ENCODE peak calls at places on chromosomes 7 and 10, in five cellular contexts. One of them, this sample, is unnamed.

GRCh38 chr10:96317067-96317833 is 13.0 kb downstream of the DNTT start:
- DNase-seq in sigmoid colon: no peak
- DNase-seq in suprapubic skin: no peak
- DNase-seq in A549: no peak
- DNase-seq in stomach: no peak
- DNase-seq in this sample: no peak

GRCh38 chr10:78981970-78982281 is 86.8 kb upstream of the ZMIZ1 start:
- DNase-seq in sigmoid colon: no peak
- DNase-seq in A549: no peak
- DNase-seq in suprapubic skin: no peak
- DNase-seq in stomach: no peak
- DNase-seq in this sample: no peak

GRCh38 chr7:33926535-33926934 is 21.2 kb downstream of the BMPER start:
- DNase-seq in stomach: no peak
- DNase-seq in suprapubic skin: no peak
- DNase-seq in A549: no peak
- DNase-seq in sigmoid colon: no peak
- DNase-seq in this sample: no peak

GRCh38 chr7:16846611-16847165 is 35.1 kb downstream of the AGR3 start:
- DNase-seq in sigmoid colon: no peak
- DNase-seq in stomach: no peak
- DNase-seq in A549: no peak
- DNase-seq in suprapubic skin: no peak
- DNase-seq in this sample: no peak

GRCh38 chr10:126904807-126905686 is at the start of gene DOCK1:
- DNase-seq in sigmoid colon: peak
- DNase-seq in stomach: peak
- DNase-seq in suprapubic skin: peak
- DNase-seq in A549: peak
- DNase-seq in this sample: peak

GRCh38 chr7:48042216-48042615 is 6.9 kb downstream of the C7orf57 start:
- DNase-seq in stomach: no peak
- DNase-seq in sigmoid colon: no peak
- DNase-seq in suprapubic skin: no peak
- DNase-seq in A549: no peak
- DNase-seq in this sample: no peak

GRCh38 chr10:131981429-131982184 is at the start of gene BNIP3:
- DNase-seq in A549: peak
- DNase-seq in suprapubic skin: peak
- DNase-seq in sigmoid colon: peak
- DNase-seq in stomach: peak
- DNase-seq in this sample: peak

GRCh38 chr7:44288381-44288685 is 37.1 kb downstream of the CAMK2B start:
- DNase-seq in sigmoid colon: no peak
- DNase-seq in stomach: peak
- DNase-seq in suprapubic skin: peak
- DNase-seq in A549: no peak
- DNase-seq in this sample: no peak

GRCh38 chr7:95865716-95866371 is 93.5 kb downstream of the DYNC1I1 start:
- DNase-seq in suprapubic skin: no peak
- DNase-seq in A549: no peak
- DNase-seq in sigmoid colon: no peak
- DNase-seq in stomach: no peak
- DNase-seq in this sample: no peak

GRCh38 chr10:77501846-77502251 is 135.8 kb downstream of the KCNMA1 start:
- DNase-seq in sigmoid colon: no peak
- DNase-seq in stomach: no peak
- DNase-seq in suprapubic skin: no peak
- DNase-seq in A549: no peak
- DNase-seq in this sample: no peak

GRCh38 chr10:49272251-49273081 is 26.5 kb upstream of the C10orf71 start:
- DNase-seq in A549: no peak
- DNase-seq in suprapubic skin: no peak
- DNase-seq in stomach: no peak
- DNase-seq in sigmoid colon: no peak
- DNase-seq in this sample: peak

DNA sequence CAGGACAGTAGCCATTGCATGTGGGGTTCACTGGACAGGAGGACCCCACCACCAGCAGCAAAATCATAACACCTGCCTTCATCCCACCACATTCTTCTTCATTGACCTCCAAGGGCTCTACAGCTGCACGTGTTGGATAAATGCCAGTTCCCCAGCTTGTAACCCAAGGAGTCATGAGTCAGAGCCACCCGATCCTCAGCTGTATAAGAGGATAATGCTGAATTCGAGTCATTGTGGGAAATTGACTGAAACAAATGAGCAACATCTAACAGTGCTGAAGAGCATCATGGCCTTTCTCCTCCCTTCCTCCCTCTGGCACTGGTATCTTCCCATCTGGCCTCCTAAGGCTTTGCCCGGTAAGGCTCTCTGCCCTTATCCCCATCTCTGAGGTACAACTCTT is 720.3 kb downstream of the GRID1 start:
- DNase-seq in sigmoid colon: no peak
- DNase-seq in A549: no peak
- DNase-seq in suprapubic skin: no peak
- DNase-seq in stomach: no peak
- DNase-seq in this sample: no peak
- TF ChIP-seq EP300 in sigmoid colon: no peak
- TF ChIP-seq EP300 in A549: no peak
- TF ChIP-seq EP300 in suprapubic skin: no peak
- TF ChIP-seq EP300 in stomach: no peak
- TF ChIP-seq EP300 in this sample: no peak

GRCh38 chr7:116779921-116780320 is 82.5 kb upstream of the CAPZA2 start:
- DNase-seq in suprapubic skin: no peak
- DNase-seq in A549: no peak
- DNase-seq in stomach: no peak
- DNase-seq in sigmoid colon: no peak
- DNase-seq in this sample: no peak

GRCh38 chr7:116779222-116779621 is 83.2 kb upstream of the CAPZA2 start:
- DNase-seq in stomach: no peak
- DNase-seq in sigmoid colon: no peak
- DNase-seq in A549: no peak
- DNase-seq in suprapubic skin: no peak
- DNase-seq in this sample: no peak

GRCh38 chr7:116776046-116776445 is 86.3 kb upstream of the CAPZA2 start:
- DNase-seq in stomach: no peak
- DNase-seq in A549: no peak
- DNase-seq in sigmoid colon: no peak
- DNase-seq in suprapubic skin: no peak
- DNase-seq in this sample: no peak

GRCh38 chr7:116776610-116777289 is 85.6 kb upstream of the CAPZA2 start:
- DNase-seq in stomach: no peak
- DNase-seq in suprapubic skin: no peak
- DNase-seq in sigmoid colon: no peak
- DNase-seq in A549: peak
- DNase-seq in this sample: no peak

GRCh38 chr7:116777613-116778380 is 84.6 kb upstream of the CAPZA2 start:
- DNase-seq in suprapubic skin: no peak
- DNase-seq in stomach: no peak
- DNase-seq in sigmoid colon: no peak
- DNase-seq in A549: no peak
- DNase-seq in this sample: no peak
- TF ChIP-seq EP300 in suprapubic skin: no peak
- TF ChIP-seq EP300 in stomach: no peak
- TF ChIP-seq EP300 in sigmoid colon: no peak
- TF ChIP-seq EP300 in A549: no peak
- TF ChIP-seq EP300 in this sample: no peak

GRCh38 chr7:23833405-23833804 is 123.4 kb downstream of the STK31 start:
- DNase-seq in stomach: no peak
- DNase-seq in A549: no peak
- DNase-seq in suprapubic skin: no peak
- DNase-seq in sigmoid colon: no peak
- DNase-seq in this sample: no peak
- TF ChIP-seq EP300 in stomach: no peak
- TF ChIP-seq EP300 in A549: no peak
- TF ChIP-seq EP300 in suprapubic skin: no peak
- TF ChIP-seq EP300 in sigmoid colon: no peak
- TF ChIP-seq EP300 in this sample: no peak

GRCh38 chr10:91349381-91349780 is 60.8 kb upstream of the HECTD2 start:
- DNase-seq in sigmoid colon: no peak
- DNase-seq in A549: no peak
- DNase-seq in suprapubic skin: no peak
- DNase-seq in stomach: no peak
- DNase-seq in this sample: no peak
- TF ChIP-seq EP300 in sigmoid colon: peak
- TF ChIP-seq EP300 in A549: no peak
- TF ChIP-seq EP300 in suprapubic skin: no peak
- TF ChIP-seq EP300 in stomach: peak
- TF ChIP-seq EP300 in this sample: no peak

DNA sequence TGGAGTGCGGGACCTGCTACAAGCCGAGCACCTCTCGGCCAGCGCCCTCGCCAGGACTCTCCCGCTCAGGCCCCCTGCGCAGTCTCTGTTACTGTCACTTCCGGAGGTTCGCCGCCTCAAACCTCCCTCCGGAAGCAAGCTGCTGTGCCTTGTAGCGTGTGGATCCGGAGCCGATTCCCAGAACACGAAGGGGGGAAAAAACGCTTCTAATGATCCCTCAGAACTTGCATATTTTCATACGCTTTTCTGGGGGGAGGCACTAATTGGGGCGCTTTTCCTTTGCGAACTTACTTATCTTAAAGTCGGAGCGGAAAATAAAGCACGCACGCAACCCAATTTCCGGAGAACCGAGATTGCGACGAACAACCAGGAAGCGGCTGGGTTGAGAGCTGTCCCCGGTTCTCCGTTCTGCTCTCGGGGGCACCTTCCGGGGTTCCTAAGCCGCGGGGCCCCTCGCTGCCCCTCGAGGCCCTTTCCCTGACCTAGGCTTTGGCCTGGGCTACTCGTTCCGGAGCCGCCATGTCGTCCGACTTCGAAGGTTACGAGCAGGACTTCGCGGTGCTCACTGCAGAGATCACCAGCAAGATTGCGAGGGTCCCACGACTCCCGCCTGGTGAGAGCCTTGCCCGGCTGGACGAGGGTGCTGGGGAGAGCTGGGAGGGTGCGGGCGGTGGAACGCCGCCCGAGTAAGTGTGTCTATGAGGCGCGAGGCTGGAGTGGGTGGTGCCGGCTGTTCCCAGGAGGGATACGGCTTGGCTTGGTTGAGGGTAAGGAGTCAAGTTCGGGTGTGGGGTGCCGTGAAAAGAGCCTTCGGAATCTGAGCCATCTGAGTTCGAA is at the start of the genes VTI1A and ZDHHC6:
- DNase-seq in sigmoid colon: peak
- DNase-seq in stomach: peak
- DNase-seq in A549: peak
- DNase-seq in suprapubic skin: peak
- DNase-seq in this sample: peak
- TF ChIP-seq EP300 in sigmoid colon: no peak
- TF ChIP-seq EP300 in stomach: no peak
- TF ChIP-seq EP300 in A549: no peak
- TF ChIP-seq EP300 in suprapubic skin: no peak
- TF ChIP-seq EP300 in this sample: no peak

GRCh38 chr10:128811943-128812342 is 655.1 kb upstream of the MGMT start:
- DNase-seq in A549: no peak
- DNase-seq in stomach: no peak
- DNase-seq in suprapubic skin: no peak
- DNase-seq in sigmoid colon: peak
- DNase-seq in this sample: no peak
- TF ChIP-seq EP300 in A549: no peak
- TF ChIP-seq EP300 in stomach: no peak
- TF ChIP-seq EP300 in suprapubic skin: no peak
- TF ChIP-seq EP300 in sigmoid colon: no peak
- TF ChIP-seq EP300 in this sample: no peak

DNA sequence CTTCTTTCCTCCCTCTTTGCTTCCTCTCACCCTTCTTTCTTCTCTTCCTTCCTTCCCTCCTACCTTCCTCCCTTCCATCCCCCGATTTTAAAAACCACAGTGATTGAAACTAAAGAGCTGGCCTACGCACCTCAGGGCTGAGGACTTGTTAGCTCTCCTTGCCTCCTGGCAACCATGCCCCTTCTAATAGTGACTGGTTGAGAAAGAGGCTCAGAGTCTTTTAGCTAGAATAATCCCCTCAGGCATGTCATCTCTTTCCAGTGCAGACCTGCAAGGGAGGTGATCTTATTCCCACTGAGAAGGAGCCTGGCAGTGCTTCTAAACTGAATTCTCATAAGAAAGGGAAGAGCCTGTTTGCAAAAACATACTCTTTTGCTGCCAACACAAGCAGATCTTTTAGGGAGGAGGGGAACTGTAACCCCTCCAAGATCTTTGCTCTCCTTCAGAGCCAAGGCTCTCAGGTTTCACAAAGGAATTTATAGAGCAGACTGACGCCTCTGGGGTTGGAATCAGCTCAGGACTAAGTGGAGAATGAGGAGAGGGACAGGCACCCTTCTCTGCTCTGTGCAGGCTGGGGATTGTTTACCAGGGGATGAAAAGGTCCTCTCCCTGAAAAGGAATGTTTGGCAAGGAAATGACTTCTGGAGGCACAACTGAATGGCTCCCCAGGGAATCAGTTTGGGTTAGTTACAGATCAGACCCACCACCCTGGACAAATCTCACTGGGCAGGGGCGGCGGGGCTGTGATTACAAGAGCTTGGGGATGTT is 9.4 kb upstream of the ANKRD1 start:
- DNase-seq in A549: peak
- DNase-seq in sigmoid colon: no peak
- DNase-seq in suprapubic skin: no peak
- DNase-seq in stomach: no peak
- DNase-seq in this sample: no peak
- TF ChIP-seq EP300 in A549: peak
- TF ChIP-seq EP300 in sigmoid colon: no peak
- TF ChIP-seq EP300 in suprapubic skin: no peak
- TF ChIP-seq EP300 in stomach: no peak
- TF ChIP-seq EP300 in this sample: no peak